ENCODE peak calls at places on chromosomes 16 and 17, in four cellular contexts. U is right atrium auricular region, L is OCI-LY7, J is uterus. W is an unnamed sample. For H3K36me3, the result is how much of the 10 kb centered on the place peaks cover.

GRCh38 chr16:70681382-70682238 is 4.2 kb downstream of the MTSS2 start:
- DNase-seq in J (no peak), U (no peak), L (no peak), W (no peak)

GRCh38 chr17:1683489-1683888 is 1.2 kb downstream of the PRPF8 start:
- DNase-seq in L (no peak), U (no peak), J (no peak), W (no peak)

GRCh38 chr16:88941933-88942909 is 34.8 kb downstream of the CBFA2T3 start:
- DNase-seq in J (no peak), U (no peak), L (peak), W (peak)

GRCh38 chr17:65181237-65182061 is 44.3 kb downstream of the RGS9 start:
- DNase-seq in J (no peak), U (no peak), L (peak), W (no peak)

GRCh38 chr16:2664522-2665096 is 17.7 kb upstream of the KCTD5 start:
- DNase-seq in J (no peak), L (no peak), U (no peak), W (no peak)

GRCh38 chr16:11994187-11995119 is 17.9 kb downstream of the SNX29 start:
- DNase-seq in J (no peak), L (no peak), U (no peak), W (no peak)

GRCh38 chr17:1999557-2000251 is 25.4 kb downstream of the RTN4RL1 start:
- DNase-seq in L (no peak), J (no peak), U (no peak), W (peak)

GRCh38 chr16:3822366-3823045 is 58.0 kb downstream of the CREBBP start:
- DNase-seq in U (no peak), J (peak), L (no peak), W (no peak)

GRCh38 chr17:8740486-8740885 is 4.2 kb downstream of the CCDC42 start:
- DNase-seq in U (no peak), J (no peak), L (peak), W (peak)

GRCh38 chr17:56834380-56835258 is 668 bp downstream of the DGKE start:
- DNase-seq in U (no peak), L (peak), J (peak), W (peak)

GRCh38 chr17:83191388-83192160 is 112.2 kb downstream of the METRNL start:
- DNase-seq in U (peak), J (peak), L (no peak), W (no peak)

GRCh38 chr16:85619089-85619850 is 6.1 kb downstream of the GSE1 start:
- DNase-seq in L (no peak), U (no peak), J (no peak), W (no peak)

GRCh38 chr17:39765159-39765558 is 27.4 kb downstream of the GRB7 start:
- DNase-seq in U (no peak), L (no peak), J (no peak), W (no peak)

GRCh38 chr17:78634154-78634553 is 57.0 kb upstream of the DNAH17 start:
- DNase-seq in L (no peak), J (no peak), U (no peak), W (no peak)

GRCh38 chr17:19238167-19238505 is 970 bp downstream of the EPN2 start:
- DNase-seq in U (no peak), L (peak), J (peak), W (peak)

GRCh38 chr16:81945665-81946064 is 65.6 kb downstream of the SDR42E1 start:
- DNase-seq in J (no peak), L (no peak), U (no peak), W (no peak)

GRCh38 chr16:82506734-82507133 is 120.0 kb upstream of the CDH13 start:
- DNase-seq in U (no peak), J (no peak), L (no peak), W (no peak)

GRCh38 chr16:81238296-81239011 is at the start of gene BCO1:
- DNase-seq in J (no peak), L (no peak), U (no peak), W (peak)

GRCh38 chr16:46930861-46931260 is 42.6 kb downstream of the DNAJA2 start:
- DNase-seq in U (no peak), J (no peak), L (no peak), W (no peak)

GRCh38 chr16:10552998-10553491 is 27.4 kb downstream of the EMP2 start:
- DNase-seq in U (peak), L (peak), J (no peak), W (peak)

GRCh38 chr16:14283786-14284185 is 212.7 kb downstream of the MRTFB start:
- DNase-seq in J (no peak), U (no peak), L (no peak), W (peak)

GRCh38 chr16:3198334-3199072 is 10.5 kb downstream of the OR1F1 start:
- DNase-seq in U (no peak), J (no peak), L (no peak), W (no peak)

GRCh38 chr17:19018600-19018950 is 14.0 kb upstream of the FAM83G start:
- DNase-seq in L (no peak), U (no peak), J (no peak), W (no peak)

GRCh38 chr17:81844327-81844851 is 9.5 kb upstream of the PPP1R27 start:
- DNase-seq in J (no peak), L (no peak), U (no peak), W (no peak)
- H3K36me3 ChIP-seq in J (under half), L (half or more), U (half or more), W (under half)

GRCh38 chr16:22278841-22279240 is 18.4 kb upstream of the POLR3E start:
- DNase-seq in J (no peak), U (no peak), L (no peak), W (peak)
- H3K36me3 ChIP-seq in J (under half), U (half or more), L (half or more), W (under half)

DNA sequence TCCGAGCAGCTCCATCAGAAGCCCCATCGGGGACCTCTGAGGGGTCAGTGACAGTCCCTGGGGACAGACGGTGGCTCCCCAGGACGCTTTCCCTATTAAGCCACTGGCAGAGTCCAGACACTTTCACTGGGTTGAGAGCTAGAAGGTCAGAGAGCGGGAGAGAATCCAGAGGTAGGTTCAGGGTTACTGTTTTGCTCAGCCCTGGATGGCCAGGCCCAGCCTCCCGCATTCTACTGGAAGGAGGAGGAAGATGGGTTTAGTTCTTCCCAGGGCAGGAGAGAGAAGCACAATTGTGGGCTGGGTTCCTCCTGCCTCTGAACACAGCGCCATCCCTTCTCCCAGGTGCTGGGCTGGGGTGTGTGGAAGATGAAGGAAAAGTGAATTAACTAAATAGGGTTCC is 452.8 kb downstream of the SLC39A11 start:
- DNase-seq in U (no peak), J (no peak), L (no peak), W (no peak)
- H3K36me3 ChIP-seq in U (under half), J (under half), L (under half), W (under half)

DNA sequence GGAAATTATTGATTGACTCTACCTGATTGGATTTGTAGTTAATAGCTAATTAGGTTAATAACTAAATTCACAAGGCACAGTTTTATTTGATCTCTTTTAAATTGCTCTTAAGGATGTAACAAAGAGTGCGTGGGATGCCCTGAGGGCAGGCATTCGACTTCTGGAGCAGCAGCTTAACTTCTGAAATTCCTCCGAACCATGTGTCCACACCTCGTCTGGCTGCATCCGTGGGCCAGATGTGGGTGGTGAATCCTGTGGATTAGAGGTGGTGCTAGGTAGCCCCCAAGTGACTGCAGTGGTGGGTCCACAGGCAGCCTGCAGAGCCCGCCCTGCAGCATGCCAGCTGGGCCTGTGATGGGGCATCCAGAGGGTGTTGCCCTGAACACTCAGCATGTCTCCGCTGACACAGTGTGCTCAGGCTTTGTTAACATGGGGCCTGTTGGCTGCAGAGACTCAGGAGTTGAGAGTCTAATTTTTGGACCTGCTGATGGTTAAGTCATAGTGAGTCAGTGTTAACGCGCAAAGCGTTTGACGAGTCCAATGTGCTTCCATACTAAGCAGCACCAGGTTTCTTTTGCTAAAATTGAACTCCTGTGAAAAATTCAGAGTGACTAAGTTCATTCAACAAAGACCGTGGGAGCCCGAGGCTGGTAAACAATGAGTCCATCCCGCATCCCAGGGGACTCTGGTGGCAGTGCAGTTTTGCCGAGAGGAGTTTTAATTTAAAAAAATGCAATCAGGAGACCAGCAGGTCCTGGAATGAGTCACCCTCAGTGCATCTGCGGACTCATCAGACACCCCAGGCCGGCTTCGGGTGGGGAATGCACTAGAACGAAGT is 3.8 kb upstream of the NPB start:
- DNase-seq in U (no peak), L (no peak), J (no peak), W (no peak)
- H3K36me3 ChIP-seq in U (half or more), L (half or more), J (under half), W (under half)

GRCh38 chr17:77217566-77217965 is 76.8 kb downstream of the SEC14L1 start:
- DNase-seq in U (no peak), J (no peak), L (no peak), W (no peak)
- H3K36me3 ChIP-seq in U (under half), J (under half), L (half or more), W (under half)

DNA sequence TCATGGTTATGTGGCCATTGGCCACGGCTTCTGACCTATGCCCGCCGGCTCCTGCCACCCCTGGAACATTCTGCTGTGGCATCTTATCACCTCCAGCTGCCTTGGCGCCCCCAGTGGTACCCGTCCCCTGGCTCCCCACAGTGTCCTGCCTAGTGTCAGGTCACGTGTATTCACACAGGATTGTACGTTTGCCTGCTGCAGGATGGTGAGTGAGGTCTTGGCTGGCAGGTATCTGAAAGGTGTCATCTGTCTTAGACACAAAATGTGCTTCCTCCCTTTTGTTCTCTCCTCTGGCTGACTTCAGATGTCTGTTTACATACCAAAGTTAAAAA is 24.9 kb downstream of the DBNDD1 start:
- DNase-seq in U (no peak), J (no peak), L (no peak), W (no peak)
- H3K36me3 ChIP-seq in U (under half), J (under half), L (half or more), W (under half)

GRCh38 chr17:80233202-80233601 is 13.0 kb downstream of the SLC26A11 start:
- DNase-seq in L (no peak), J (no peak), U (no peak), W (no peak)
- H3K36me3 ChIP-seq in L (under half), J (under half), U (under half), W (under half)

GRCh38 chr17:36510636-36511035 is 24.0 kb downstream of the MYO19 start:
- DNase-seq in L (no peak), U (no peak), J (no peak), W (no peak)
- H3K36me3 ChIP-seq in L (half or more), U (under half), J (under half), W (half or more)